ENCODE peak calls at places on chromosomes 4 and X, in five cellular contexts. J is H1, C is GM12878, N is K562, D is HepG2. U is an unnamed sample.

GRCh38 chr4:125420499-125420898 is 105.7 kb downstream of the FAT4 start:
- DNase-seq in D (no peak), N (no peak), J (no peak), C (no peak), U (no peak)

GRCh38 chrX:118271770-118272169 is 74.1 kb upstream of the WDR44 start:
- DNase-seq in J (no peak), N (no peak), D (no peak), C (no peak), U (peak)

GRCh38 chrX:72201836-72202536 is 20.4 kb downstream of the PIN4 start:
- DNase-seq in D (no peak), C (no peak), J (no peak), N (no peak), U (no peak)

GRCh38 chr4:111776546-111776945 is 368.7 kb upstream of the FAM241A start:
- DNase-seq in C (no peak), J (no peak), N (no peak), D (no peak), U (no peak)

GRCh38 chrX:8358302-8358701 is 106.3 kb upstream of the VCX3B start:
- DNase-seq in N (no peak), D (no peak), C (no peak), J (no peak), U (no peak)

GRCh38 chr4:4849524-4850193 is 9.8 kb upstream of the MSX1 start:
- DNase-seq in C (no peak), D (no peak), N (no peak), J (no peak), U (no peak)

GRCh38 chr4:125664091-125664767 is 349.5 kb downstream of the FAT4 start:
- DNase-seq in C (no peak), J (no peak), N (no peak), D (no peak), U (no peak)

GRCh38 chr4:83112239-83112638 is 2.3 kb downstream of the PLAC8 start:
- DNase-seq in J (no peak), C (peak), N (no peak), D (peak), U (no peak)

GRCh38 chr4:88093874-88094273 is 64.6 kb downstream of the ABCG2 start:
- DNase-seq in N (no peak), D (no peak), C (no peak), J (no peak), U (no peak)

GRCh38 chr4:40212674-40213504 is 16.1 kb downstream of the RHOH start:
- DNase-seq in C (no peak), N (no peak), D (no peak), J (no peak), U (no peak)

GRCh38 chrX:118632862-118633261 is 94.5 kb upstream of the IL13RA1 start:
- DNase-seq in D (no peak), N (no peak), J (no peak), C (no peak), U (no peak)

GRCh38 chr4:168739851-168740250 is 243.0 kb downstream of the PALLD start:
- DNase-seq in N (no peak), C (no peak), D (no peak), J (no peak), U (no peak)

GRCh38 chr4:91171217-91171616 is 1044.0 kb downstream of the CCSER1 start:
- DNase-seq in N (no peak), C (no peak), J (no peak), D (no peak), U (no peak)

GRCh38 chrX:110442631-110443030 is 84.0 kb downstream of the RTL9 start:
- DNase-seq in D (peak), J (no peak), C (no peak), N (peak), U (peak)

GRCh38 chr4:147286846-147287587 is 193.9 kb upstream of the EDNRA start:
- DNase-seq in D (no peak), J (no peak), N (no peak), C (no peak), U (no peak)

GRCh38 chr4:22668301-22668700 is 24.4 kb upstream of the GBA3 start:
- DNase-seq in N (no peak), D (no peak), C (no peak), J (no peak), U (no peak)
- TF ChIP-seq KDM1A in N (no peak), D (no peak), C (no peak), J (no peak), U (no peak)

DNA sequence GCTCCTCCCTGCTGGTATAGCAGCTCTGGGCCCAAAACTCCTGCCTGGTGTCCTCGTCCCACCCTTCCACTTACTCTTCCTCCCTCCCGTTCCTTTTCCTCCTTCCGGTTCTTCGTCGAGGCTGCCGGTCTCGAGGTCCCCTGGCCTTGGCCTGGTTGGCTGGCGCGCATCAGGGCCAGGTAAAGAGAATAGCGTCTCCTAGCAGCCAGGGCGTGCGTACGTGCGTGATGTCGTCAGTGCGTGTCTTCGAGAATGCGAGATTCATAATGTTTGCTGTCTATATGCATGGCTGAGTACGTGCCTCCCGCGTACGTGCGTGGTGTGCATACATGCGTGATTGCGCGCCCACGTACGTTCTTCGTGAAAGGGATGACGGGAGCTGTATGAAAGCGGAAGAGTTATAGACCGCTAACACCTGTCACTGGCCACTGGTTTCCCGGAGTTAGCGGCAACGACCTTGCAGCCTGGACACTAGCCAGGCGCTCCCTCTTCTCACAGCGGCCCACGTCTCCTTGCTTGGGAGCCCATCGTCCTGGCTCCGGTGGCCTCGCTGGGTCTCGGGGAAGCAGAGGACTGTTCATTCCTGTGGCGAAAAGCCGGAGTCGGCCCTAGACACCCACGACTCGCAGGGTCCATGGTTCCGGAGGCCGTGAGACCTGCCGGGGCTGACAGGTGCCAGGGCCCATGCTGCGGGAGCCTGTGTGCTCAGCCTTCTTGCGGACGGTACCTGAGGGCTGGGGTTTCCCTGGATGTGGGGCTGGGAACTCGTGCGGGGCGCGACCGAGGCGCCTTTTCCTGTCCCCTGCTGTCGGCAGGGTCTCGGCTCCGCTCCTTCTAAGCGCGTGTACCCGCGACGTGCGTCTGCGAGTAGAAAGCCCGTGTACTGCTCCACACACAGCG is at the start of gene EOLA1:
- DNase-seq in C (peak), J (no peak), N (peak), D (peak), U (peak)
- TF ChIP-seq POLR2A in C (peak), J (no peak), N (peak), D (peak), U (peak)

DNA sequence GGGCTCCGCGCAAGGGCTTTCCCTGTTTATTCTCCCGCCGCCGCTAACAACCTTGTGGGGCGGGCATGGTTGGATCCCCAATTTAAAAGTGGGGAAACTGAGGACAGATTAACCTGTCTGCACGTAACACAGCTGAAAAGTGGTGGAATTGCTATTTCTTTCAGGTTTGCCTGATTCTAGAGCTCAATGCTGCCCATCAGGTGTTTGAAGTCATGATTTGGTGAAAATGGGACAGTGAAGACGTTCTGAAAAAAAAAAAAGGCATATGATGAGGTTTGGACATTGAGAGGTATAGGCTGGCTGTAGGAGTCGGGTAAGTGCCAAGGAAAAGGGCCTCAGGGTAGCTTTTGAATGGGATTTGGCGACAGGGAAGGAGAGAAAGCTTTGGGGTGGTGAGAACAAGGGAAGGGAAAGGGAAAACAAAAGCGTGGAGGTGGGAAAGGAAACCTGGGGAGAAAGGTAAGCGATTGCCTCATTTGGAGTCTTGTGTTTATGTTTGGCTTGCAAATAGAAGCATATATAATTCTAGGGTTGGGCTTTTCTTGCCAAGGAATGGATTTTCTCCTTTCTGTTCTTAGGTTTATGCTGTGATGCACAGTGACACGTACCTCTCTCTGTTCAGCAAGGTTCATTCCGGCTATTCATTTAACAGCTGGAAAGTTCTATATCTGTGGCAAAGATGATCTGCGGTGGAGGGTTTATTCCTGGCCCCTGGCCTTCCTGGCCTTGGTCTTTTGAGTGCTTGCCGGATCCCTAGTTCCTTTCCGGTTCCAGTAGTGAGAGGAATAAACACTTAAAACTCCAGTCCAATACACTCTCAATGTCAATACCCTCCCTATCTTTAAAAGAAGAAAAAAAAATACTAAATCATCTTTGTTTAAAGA is 2.4 kb upstream of the STIM2 start:
- DNase-seq in D (no peak), C (no peak), N (no peak), J (no peak), U (no peak)
- TF ChIP-seq KDM1A in D (no peak), C (no peak), N (no peak), J (no peak), U (no peak)

GRCh38 chr4:73408181-73408867 is 4.2 kb downstream of the ALB start:
- DNase-seq in C (no peak), D (no peak), N (no peak), J (no peak), U (no peak)

GRCh38 chr4:73406548-73406875 is 2.4 kb downstream of the ALB start:
- DNase-seq in N (no peak), C (no peak), D (no peak), J (no peak), U (no peak)

GRCh38 chr4:73405138-73405537 is 1.1 kb downstream of the ALB start:
- DNase-seq in N (no peak), J (no peak), C (no peak), D (no peak), U (no peak)

GRCh38 chr4:73409012-73409862 is 5.2 kb downstream of the ALB start:
- DNase-seq in D (no peak), J (no peak), N (no peak), C (no peak), U (no peak)

GRCh38 chr4:73407227-73407673 is 3.2 kb downstream of the ALB start:
- DNase-seq in D (no peak), J (no peak), C (no peak), N (no peak), U (no peak)
- TF ChIP-seq POLR2A in D (no peak), J (no peak), C (no peak), N (no peak), U (no peak)

GRCh38 chr4:3491681-3492405 is 28.7 kb downstream of the DOK7 start:
- DNase-seq in C (no peak), J (no peak), D (no peak), N (no peak), U (no peak)
- TF ChIP-seq KDM1A in C (no peak), J (no peak), D (no peak), N (no peak), U (no peak)

DNA sequence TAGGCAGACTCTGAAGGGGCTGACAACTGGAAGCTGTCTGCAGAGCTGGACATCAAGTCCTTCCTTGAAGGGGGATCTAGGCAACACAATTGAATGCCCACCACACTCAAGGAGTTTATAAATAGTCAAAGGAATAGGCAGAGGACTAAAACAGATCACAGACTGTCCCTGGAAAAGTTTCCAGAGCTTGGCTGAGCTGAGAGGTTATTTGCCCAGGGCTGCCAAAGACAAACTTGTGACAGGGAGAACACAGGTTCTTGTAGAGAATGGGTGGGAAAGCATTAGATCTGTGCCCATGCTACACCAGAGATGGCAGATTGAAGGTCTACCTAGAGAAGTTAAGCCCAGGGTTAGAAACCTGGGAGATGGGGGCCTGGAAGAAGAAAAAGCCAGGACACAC is 344.6 kb downstream of the MID1IP1 start:
- DNase-seq in J (no peak), N (no peak), C (no peak), D (no peak), U (no peak)
- TF ChIP-seq POLR2A in J (no peak), N (no peak), C (no peak), D (no peak), U (no peak)

GRCh38 chr4:109067509-109068205 is 234.8 kb downstream of the COL25A1 start:
- DNase-seq in D (no peak), J (no peak), N (no peak), C (no peak), U (no peak)
- TF ChIP-seq KDM1A in D (no peak), J (no peak), N (no peak), C (no peak), U (no peak)

GRCh38 chrX:154547245-154548027 is at the start of gene IKBKG:
- DNase-seq in N (peak), C (peak), D (peak), J (peak), U (peak)
- TF ChIP-seq POLR2A in N (peak), C (peak), D (no peak), J (peak), U (peak)

DNA sequence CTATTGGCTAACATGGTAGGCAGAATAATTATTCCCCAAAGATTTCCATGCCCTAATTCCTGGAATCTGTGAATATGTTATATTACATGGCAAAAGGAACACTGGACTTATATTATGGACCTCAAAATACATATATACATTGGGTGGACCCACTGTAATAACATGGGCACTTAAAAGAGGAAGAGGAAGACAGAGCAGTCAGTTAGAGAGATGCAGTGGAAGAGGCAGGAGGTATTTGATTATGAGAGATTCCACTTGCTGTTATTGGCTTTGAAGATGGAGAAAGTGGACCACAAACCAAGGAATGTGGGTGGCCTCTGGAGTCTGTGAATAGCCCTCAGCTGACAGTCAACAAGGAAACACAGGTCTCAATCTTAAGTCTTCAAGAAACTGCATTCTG is 14.0 kb upstream of the ART3 start:
- DNase-seq in C (no peak), N (no peak), D (no peak), J (no peak), U (no peak)
- TF ChIP-seq KDM1A in C (no peak), N (no peak), D (no peak), J (no peak), U (no peak)

U was measured in A549.